ENCODE peak calls at places on chromosomes 7 and 10, in seven cellular contexts. T is heart right ventricle, F is K562, X is adrenal gland, K is lower leg skin, J is left lung, O is fibroblast of lung. P is an unnamed sample.

GRCh38 chr7:16479587-16479986 is 14.0 kb upstream of the SOSTDC1 start:
- DNase-seq in T (no peak), F (no peak), X (no peak), K (no peak), J (no peak), O (peak), P (no peak)

GRCh38 chr7:91034459-91035368 is 229.5 kb upstream of the FZD1 start:
- DNase-seq in T (no peak), F (peak), X (peak), K (no peak), J (no peak), O (peak), P (peak)

GRCh38 chr10:125983161-125983560 is 86.8 kb downstream of the FANK1 start:
- DNase-seq in T (no peak), F (no peak), X (no peak), K (no peak), J (no peak), O (peak), P (no peak)

GRCh38 chr7:155834486-155835048 is 22.3 kb upstream of the SHH start:
- DNase-seq in T (no peak), F (no peak), X (no peak), K (no peak), J (peak), O (no peak), P (no peak)

GRCh38 chr10:14736600-14737081 is 38.1 kb downstream of the FAM107B start:
- DNase-seq in T (peak), F (no peak), X (peak), K (no peak), J (no peak), O (peak), P (peak)

GRCh38 chr10:24901686-24902399 is 50.6 kb downstream of the PRTFDC1 start:
- DNase-seq in T (no peak), F (peak), X (peak), K (no peak), J (no peak), O (peak), P (peak)

GRCh38 chr10:125008689-125009579 is 67.0 kb downstream of the ZRANB1 start:
- DNase-seq in T (no peak), F (no peak), X (no peak), K (no peak), J (peak), O (no peak), P (no peak)

GRCh38 chr10:78889536-78890063 is 179.2 kb upstream of the ZMIZ1 start:
- DNase-seq in T (no peak), F (no peak), X (no peak), K (peak), J (no peak), O (no peak), P (no peak)

GRCh38 chr10:12400266-12400931 is 51.1 kb downstream of the CAMK1D start:
- DNase-seq in T (no peak), F (no peak), X (no peak), K (no peak), J (no peak), O (peak), P (no peak)

GRCh38 chr7:503575-504111 is 16.0 kb downstream of the PDGFA start:
- DNase-seq in T (peak), F (no peak), X (no peak), K (no peak), J (peak), O (no peak), P (no peak)

GRCh38 chr7:129225206-129225930 is 538 bp downstream of the AHCYL2 start:
- DNase-seq in T (peak), F (peak), X (peak), K (peak), J (peak), O (peak), P (peak)

GRCh38 chr10:63766766-63767505 is 245.7 kb downstream of the REEP3 start:
- DNase-seq in T (no peak), F (no peak), X (no peak), K (no peak), J (no peak), O (peak), P (peak)

GRCh38 chr7:50703654-50704053 is 79.0 kb downstream of the GRB10 start:
- DNase-seq in T (no peak), F (no peak), X (no peak), K (no peak), J (no peak), O (no peak), P (no peak)

GRCh38 chr10:60549686-60550085 is 160.0 kb upstream of the ANK3 start:
- DNase-seq in T (no peak), F (peak), X (no peak), K (no peak), J (no peak), O (no peak), P (peak)

GRCh38 chr7:143372070-143372469 is 9.1 kb upstream of the ZYX start:
- DNase-seq in T (peak), F (no peak), X (peak), K (no peak), J (no peak), O (no peak), P (no peak)

GRCh38 chr10:130141878-130142277 is 5.7 kb downstream of the GLRX3 start:
- DNase-seq in T (no peak), F (no peak), X (no peak), K (no peak), J (no peak), O (no peak), P (no peak)

GRCh38 chr10:32256613-32257437 is 90.1 kb downstream of the EPC1 start:
- DNase-seq in T (peak), F (peak), X (peak), K (peak), J (no peak), O (no peak), P (peak)

GRCh38 chr7:1698951-1699350 is 28.9 kb downstream of the ELFN1 start:
- DNase-seq in T (no peak), F (no peak), X (no peak), K (peak), J (no peak), O (no peak), P (no peak)

GRCh38 chr10:17586741-17587720 is 30.1 kb downstream of the HACD1 start:
- DNase-seq in T (no peak), F (peak), X (no peak), K (no peak), J (peak), O (peak), P (no peak)

GRCh38 chr7:466465-467191 is 53.0 kb downstream of the PDGFA start:
- DNase-seq in T (no peak), F (no peak), X (no peak), K (peak), J (no peak), O (no peak), P (no peak)

GRCh38 chr7:100356416-100357068 is 1.4 kb upstream of the PILRB start:
- DNase-seq in T (no peak), F (no peak), X (no peak), K (no peak), J (peak), O (no peak), P (no peak)

GRCh38 chr10:111243126-111243525 is 166.3 kb downstream of the ADRA2A start:
- DNase-seq in T (no peak), F (no peak), X (no peak), K (no peak), J (no peak), O (no peak), P (no peak)

DNA sequence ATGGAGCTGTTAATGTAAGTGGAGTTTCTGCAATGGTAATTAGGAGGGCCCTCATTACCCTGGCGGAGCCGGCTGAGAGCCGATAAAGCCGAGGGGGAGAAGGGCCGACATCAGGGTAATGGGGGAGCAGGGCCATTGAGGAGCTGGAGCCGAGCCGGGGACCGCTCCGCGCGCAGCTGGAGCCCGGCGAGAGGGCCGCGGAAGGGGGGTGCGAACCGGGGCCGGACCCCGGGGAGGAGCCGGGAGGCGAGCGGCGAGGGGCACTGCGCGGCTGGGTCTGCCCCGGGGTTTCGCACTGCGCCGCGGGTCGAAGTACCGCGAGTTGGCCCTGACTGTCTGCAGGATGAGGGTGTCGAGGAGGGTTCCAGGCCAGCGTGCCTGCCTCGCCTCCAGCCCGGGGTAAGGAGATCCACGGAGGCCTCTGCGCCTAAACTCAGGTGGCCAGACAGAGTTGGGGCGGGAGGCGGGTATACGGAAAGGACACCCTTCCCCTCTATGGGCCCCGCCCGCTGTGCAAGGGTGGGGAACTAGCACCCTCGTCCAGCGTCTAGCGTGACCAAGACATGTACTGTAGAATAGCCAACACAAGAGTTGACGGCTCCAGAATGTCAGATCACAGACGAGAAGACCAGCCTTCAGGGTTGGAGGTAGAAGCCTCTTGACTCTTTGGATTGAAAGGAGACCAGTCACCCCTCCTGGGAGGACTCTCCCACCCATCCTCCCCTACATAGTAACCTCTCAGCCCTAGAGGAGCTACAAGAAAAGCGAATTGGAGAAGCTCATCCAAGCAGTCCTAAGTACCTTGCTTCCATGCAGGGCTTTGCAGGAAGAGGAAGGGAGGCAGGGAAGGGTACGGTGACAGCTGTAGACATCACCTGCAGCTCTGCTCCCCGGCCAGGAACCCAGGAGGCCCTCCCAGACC is 55.2 kb upstream of the LBX1 start:
- DNase-seq in T (no peak), F (no peak), X (no peak), K (no peak), J (no peak), O (no peak), P (no peak)
- H3K4me3 ChIP-seq in T (no peak), F (no peak), X (no peak), K (no peak), J (no peak), O (no peak), P (no peak)

GRCh38 chr10:112446855-112447691 is at the start of the genes VTI1A and ZDHHC6:
- DNase-seq in T (peak), F (peak), X (peak), K (peak), J (peak), O (peak), P (peak)
- TF ChIP-seq CTCF in T (no peak), F (peak), X (no peak), K (no peak), J (no peak), O (peak), P (peak)

DNA sequence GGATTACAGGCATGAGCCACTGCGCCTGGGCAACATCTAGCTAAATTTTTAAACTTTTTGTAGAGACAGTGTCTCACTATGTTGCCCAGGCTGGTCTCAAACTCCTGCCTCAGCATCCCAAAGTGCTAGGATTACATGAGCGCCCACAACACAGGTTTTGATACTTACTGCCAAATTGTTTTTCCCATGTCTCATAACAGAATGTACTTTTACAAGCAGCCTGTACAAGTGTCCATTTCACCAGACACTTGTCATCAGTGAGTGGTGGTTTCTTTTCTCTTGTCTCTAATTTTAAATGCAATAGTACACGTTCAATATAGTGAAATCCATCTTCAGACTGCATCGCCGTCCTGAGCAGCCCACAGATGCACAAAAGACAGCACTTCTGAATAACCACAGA is 116.4 kb upstream of the LYZL2 start:
- DNase-seq in T (no peak), F (no peak), X (no peak), K (no peak), J (no peak), O (no peak), P (no peak)
- H3K4me3 ChIP-seq in T (no peak), F (no peak), X (no peak), K (no peak), J (no peak), O (no peak), P (no peak)

GRCh38 chr7:29564455-29565185 is 985 bp downstream of the PRR15 start:
- DNase-seq in T (peak), F (no peak), X (no peak), K (peak), J (peak), O (peak), P (peak)
- TF ChIP-seq CTCF in T (no peak), F (no peak), X (no peak), K (no peak), J (no peak), O (no peak), P (no peak)

P was measured in fibroblast of villous mesenchyme.